ENCODE peak calls at places on chromosomes 11 and 22, in five cellular contexts. C, L, Q, V and B are unnamed samples.
A peak's percentile ranks its signal among the peaks of the same experiment; 100 is the strongest.

GRCh38 chr11:117199916-117200812 is 994 bp downstream of the TAGLN start:
- DNase-seq in C (no peak), L (no peak), Q (no peak), V (no peak), B (peak; percentile 20)

GRCh38 chr11:123173040-123173855 is 21.8 kb downstream of the CLMP start:
- DNase-seq in C (no peak), L (no peak), Q (no peak), V (peak; percentile 99), B (no peak)

GRCh38 chr11:6545917-6546605 is 49.0 kb downstream of the DNHD1 start:
- DNase-seq in C (peak; percentile 37), L (no peak), Q (no peak), V (no peak), B (no peak)

GRCh38 chr11:69203901-69204245 is 48.1 kb downstream of the SMIM38 start:
- DNase-seq in C (no peak), L (no peak), Q (no peak), V (no peak), B (no peak)

GRCh38 chr22:44276706-44277403 is 35.9 kb downstream of the SHISAL1 start:
- DNase-seq in C (no peak), L (no peak), Q (no peak), V (no peak), B (no peak)

GRCh38 chr11:11476971-11477645 is 124.1 kb upstream of the CSNK2A3 start:
- DNase-seq in C (no peak), L (no peak), Q (no peak), V (no peak), B (no peak)

GRCh38 chr11:120735035-120735434 is 223.5 kb downstream of the GRIK4 start:
- DNase-seq in C (no peak), L (no peak), Q (no peak), V (no peak), B (no peak)

GRCh38 chr11:116563028-116563712 is 209.6 kb downstream of the BUD13 start:
- DNase-seq in C (peak; percentile 56), L (no peak), Q (no peak), V (no peak), B (no peak)

GRCh38 chr22:24952837-24953293 is 349 bp downstream of the KIAA1671 start:
- DNase-seq in C (no peak), L (no peak), Q (peak; percentile 27), V (peak; percentile 58), B (peak; percentile 39)

GRCh38 chr11:56842829-56843794 is 94.6 kb upstream of the OR9G4 start:
- DNase-seq in C (no peak), L (no peak), Q (no peak), V (no peak), B (no peak)

GRCh38 chr11:129505266-129505665 is 129.6 kb downstream of the BARX2 start:
- DNase-seq in C (no peak), L (no peak), Q (no peak), V (no peak), B (no peak)

GRCh38 chr22:36850682-36851081 is 10.1 kb upstream of the NCF4 start:
- DNase-seq in C (no peak), L (no peak), Q (no peak), V (no peak), B (no peak)

GRCh38 chr11:68113986-68114385 is 7.2 kb downstream of the CHKA start:
- DNase-seq in C (no peak), L (no peak), Q (no peak), V (peak; percentile 56), B (no peak)

GRCh38 chr11:8621147-8621546 is 27.1 kb upstream of the STK33 start:
- DNase-seq in C (no peak), L (no peak), Q (no peak), V (no peak), B (no peak)

GRCh38 chr11:8624698-8625097 is 30.7 kb upstream of the STK33 start:
- DNase-seq in C (no peak), L (no peak), Q (no peak), V (no peak), B (no peak)
- TF ChIP-seq CTCF in C (no peak), L (no peak), Q (no peak), V (no peak), B (no peak)

GRCh38 chr11:82494988-82495432 is 238.7 kb downstream of the FAM181B start:
- DNase-seq in C (no peak), L (no peak), Q (no peak), V (no peak), B (peak; percentile 30)
- TF ChIP-seq CTCF in C (no peak), L (no peak), Q (no peak), V (no peak), B (no peak)

DNA sequence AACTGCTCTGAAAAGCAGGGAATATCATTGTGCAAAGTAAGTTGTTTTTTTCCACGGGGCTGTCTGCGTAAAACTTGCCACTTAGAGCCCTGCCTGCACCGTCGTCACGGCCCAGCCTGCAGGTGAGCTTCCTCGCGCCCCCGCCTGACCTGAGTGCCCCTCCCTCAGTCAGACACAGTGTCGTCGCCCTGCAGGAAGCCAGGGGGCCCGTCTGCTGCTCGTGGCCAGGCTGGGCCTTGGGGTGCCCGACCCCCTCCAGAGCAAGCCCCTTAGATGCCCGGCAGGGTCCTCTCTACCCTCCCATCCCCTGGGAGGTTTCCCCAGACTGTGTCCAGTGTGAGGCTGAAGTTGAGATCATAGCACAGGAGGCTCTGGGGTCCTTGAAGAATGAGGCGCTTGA is 31.6 kb downstream of the SBF1 start:
- DNase-seq in C (no peak), L (no peak), Q (no peak), V (no peak), B (no peak)
- TF ChIP-seq CTCF in C (no peak), L (no peak), Q (no peak), V (no peak), B (no peak)

GRCh38 chr11:47440054-47440476 is 8.9 kb downstream of the RAPSN start:
- DNase-seq in C (no peak), L (no peak), Q (no peak), V (no peak), B (no peak)
- TF ChIP-seq CTCF in C (no peak), L (no peak), Q (no peak), V (no peak), B (no peak)

DNA sequence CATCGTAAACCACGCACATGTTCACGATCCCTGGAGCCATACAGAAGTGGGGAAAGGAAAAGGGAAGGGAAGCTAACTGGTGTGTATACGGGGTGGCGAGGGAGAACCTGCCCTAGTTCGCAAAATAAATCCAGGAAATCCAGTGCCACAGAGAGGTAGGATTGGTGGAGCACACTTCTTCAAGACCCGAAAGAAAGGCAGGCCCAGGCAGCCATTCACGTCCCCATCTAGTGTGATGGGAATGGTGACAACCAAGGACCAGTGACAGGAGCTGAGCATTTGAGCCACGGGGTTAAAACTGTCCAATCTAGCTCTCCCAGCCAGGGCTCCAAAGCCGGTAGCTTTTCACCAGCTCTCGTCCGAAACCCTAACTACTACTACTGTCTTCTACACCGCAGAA is 53.7 kb downstream of the IGSF9B start:
- DNase-seq in C (no peak), L (no peak), Q (no peak), V (no peak), B (no peak)
- TF ChIP-seq CTCF in C (no peak), L (no peak), Q (no peak), V (no peak), B (no peak)

GRCh38 chr11:993141-993540 is 43.4 kb downstream of the MUC6 start:
- DNase-seq in C (no peak), L (no peak), Q (no peak), V (no peak), B (no peak)
- TF ChIP-seq CTCF in C (no peak), L (no peak), Q (no peak), V (no peak), B (no peak)

DNA sequence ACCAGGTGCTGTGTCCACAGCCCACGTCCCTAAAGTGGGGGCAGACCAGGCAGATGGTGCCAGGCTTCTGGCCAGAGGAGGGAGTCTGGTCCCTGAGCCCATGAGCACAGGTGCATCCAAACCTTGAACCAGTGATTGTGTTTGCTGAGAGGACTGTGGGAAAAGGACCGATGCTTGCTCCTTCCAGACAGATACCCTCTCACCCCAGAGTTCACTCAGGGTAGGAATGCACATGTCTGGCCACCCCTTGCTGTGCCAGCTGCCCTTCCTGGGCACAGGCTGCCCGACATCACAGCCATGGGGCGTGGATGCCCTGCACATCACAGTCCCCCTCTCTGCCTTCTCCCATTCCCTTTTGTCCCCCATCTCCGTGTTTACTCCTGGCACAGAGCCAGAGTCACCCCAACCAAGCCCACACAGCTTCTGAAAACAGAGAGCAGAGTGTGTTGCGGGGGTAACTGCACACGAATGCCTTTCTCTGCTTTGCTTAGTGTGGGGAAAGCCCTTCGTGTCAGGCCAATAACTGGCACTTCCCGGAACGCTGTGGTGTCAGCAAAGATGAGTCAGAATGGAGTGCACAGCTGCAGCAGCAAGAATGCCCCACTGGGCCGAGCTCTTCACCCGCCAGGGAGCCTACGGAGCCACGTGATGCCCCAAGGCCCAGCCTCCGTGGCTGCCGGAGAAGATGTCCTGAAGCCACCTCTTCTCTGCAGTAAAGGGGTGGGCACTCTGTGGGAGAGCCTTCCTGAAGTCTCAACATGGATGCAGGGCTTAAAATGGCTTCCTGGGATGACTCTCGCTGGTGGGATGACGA is 7.6 kb downstream of the CARS1 start:
- DNase-seq in C (peak; percentile 81), L (peak; percentile 81), Q (peak; percentile 39), V (peak; percentile 97), B (peak; percentile 91)
- TF ChIP-seq CTCF in C (peak; percentile 63), L (no peak), Q (peak; percentile 30), V (peak; percentile 50), B (peak; percentile 56)

GRCh38 chr22:22099833-22100812 is 117.5 kb upstream of the TOP3B start:
- DNase-seq in C (no peak), L (no peak), Q (no peak), V (peak; percentile 9), B (no peak)
- TF ChIP-seq CTCF in C (no peak), L (no peak), Q (no peak), V (peak; percentile 31), B (peak; percentile 49)

GRCh38 chr11:34194576-34195335 is 89.3 kb downstream of the NAT10 start:
- DNase-seq in C (no peak), L (no peak), Q (no peak), V (no peak), B (no peak)
- TF ChIP-seq CTCF in C (no peak), L (no peak), Q (no peak), V (no peak), B (no peak)

GRCh38 chr11:135035282-135035681 is 623.2 kb upstream of the B3GAT1 start:
- DNase-seq in C (no peak), L (no peak), Q (no peak), V (no peak), B (no peak)

GRCh38 chr11:135037828-135038227 is 625.8 kb upstream of the B3GAT1 start:
- DNase-seq in C (no peak), L (no peak), Q (no peak), V (no peak), B (no peak)

GRCh38 chr11:135036488-135037297 is 624.7 kb upstream of the B3GAT1 start:
- DNase-seq in C (no peak), L (no peak), Q (no peak), V (no peak), B (no peak)

DNA sequence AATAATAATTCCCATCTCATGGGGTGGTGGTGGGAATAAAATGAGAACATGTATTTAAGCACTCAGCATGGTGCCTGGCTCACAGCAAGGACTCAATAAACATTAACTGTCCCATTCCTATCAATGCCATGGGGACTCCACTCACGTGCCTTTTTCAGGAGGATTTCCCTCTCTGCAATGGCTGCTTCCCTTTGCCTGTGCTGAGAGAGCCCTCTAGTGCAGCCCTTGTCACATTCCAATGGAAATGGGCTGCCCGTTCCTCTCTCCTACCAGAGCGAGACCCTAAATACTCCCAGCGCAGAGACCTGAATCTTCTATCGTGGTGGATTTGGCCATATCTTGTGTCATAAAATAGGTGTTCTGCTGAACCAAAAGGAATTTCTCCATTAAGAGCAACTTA is 621.5 kb upstream of the B3GAT1 start:
- DNase-seq in C (no peak), L (no peak), Q (no peak), V (no peak), B (no peak)
- TF ChIP-seq CTCF in C (peak; percentile 45), L (no peak), Q (no peak), V (no peak), B (no peak)